ENCODE peak calls at places on chromosomes 13 and 19, in four cellular contexts. V is K562, B is GM12878, W is HepG2. D is an unnamed sample.
A peak's percentile ranks its signal among the peaks of the same experiment; 100 is the strongest.

GRCh38 chr13:39530996-39531395 is 72.0 kb downstream of the LHFPL6 start:
- DNase-seq in V (no peak), B (no peak), W (no peak), D (no peak)

GRCh38 chr19:22332924-22333323 is 46.7 kb downstream of the ZNF729 start:
- DNase-seq in V (no peak), B (no peak), W (no peak), D (no peak)

GRCh38 chr13:77810430-77810829 is 108.2 kb downstream of the EDNRB start:
- DNase-seq in V (no peak), B (no peak), W (no peak), D (peak; percentile 62)

GRCh38 chr13:114310961-114311360 is 3.3 kb upstream of the CHAMP1 start:
- DNase-seq in V (no peak), B (no peak), W (no peak), D (no peak)

GRCh38 chr13:48579167-48579918 is 46.5 kb upstream of the RCBTB2 start:
- DNase-seq in V (no peak), B (peak; percentile 94), W (no peak), D (no peak)

GRCh38 chr19:39410620-39411005 is 1.9 kb upstream of the PLEKHG2 start:
- DNase-seq in V (no peak), B (no peak), W (no peak), D (no peak)

GRCh38 chr13:73090116-73090811 is 31.5 kb downstream of the KLF5 start:
- DNase-seq in V (peak; percentile 15), B (no peak), W (peak; percentile 95), D (peak; percentile 53)

GRCh38 chr13:101785858-101786257 is 333.4 kb downstream of the ITGBL1 start:
- DNase-seq in V (no peak), B (no peak), W (peak; percentile 17), D (peak; percentile 4)

GRCh38 chr13:85261757-85262346 is 537.4 kb downstream of the SLITRK6 start:
- DNase-seq in V (no peak), B (no peak), W (peak; percentile 3), D (peak; percentile 43)

GRCh38 chr13:44969858-44970484 is 19.3 kb downstream of the NUFIP1 start:
- DNase-seq in V (no peak), B (no peak), W (peak; percentile 49), D (peak; percentile 51)

GRCh38 chr13:51998723-51999471 is 12.4 kb downstream of the ATP7B start:
- DNase-seq in V (no peak), B (no peak), W (peak; percentile 77), D (no peak)

GRCh38 chr19:15432018-15432494 is 13.3 kb upstream of the AKAP8L start:
- DNase-seq in V (no peak), B (no peak), W (no peak), D (peak; percentile 30)

GRCh38 chr19:16444273-16444597 is 27.5 kb downstream of the EPS15L1 start:
- DNase-seq in V (no peak), B (no peak), W (no peak), D (no peak)

GRCh38 chr13:43662976-43663375 is 123.8 kb downstream of the ENOX1 start:
- DNase-seq in V (no peak), B (no peak), W (no peak), D (no peak)

GRCh38 chr19:45498411-45499195 is at the start of gene PPM1N:
- DNase-seq in V (peak; percentile 28), B (no peak), W (no peak), D (no peak)

GRCh38 chr13:40508767-40509342 is 157.6 kb downstream of the FOXO1 start:
- DNase-seq in V (no peak), B (no peak), W (no peak), D (no peak)

GRCh38 chr13:26867451-26868067 is 107.0 kb upstream of the GPR12 start:
- DNase-seq in V (peak; percentile 29), B (no peak), W (no peak), D (peak; percentile 49)

GRCh38 chr13:39481493-39481892 is 121.5 kb downstream of the LHFPL6 start:
- DNase-seq in V (no peak), B (no peak), W (no peak), D (no peak)

GRCh38 chr13:51101636-51102218 is 9.3 kb downstream of the C13orf42 start:
- DNase-seq in V (no peak), B (no peak), W (no peak), D (no peak)

GRCh38 chr19:33460221-33460908 is 61.2 kb downstream of the PEPD start:
- DNase-seq in V (no peak), B (no peak), W (no peak), D (no peak)

GRCh38 chr19:50762554-50762953 is 7.7 kb upstream of the GPR32 start:
- DNase-seq in V (no peak), B (no peak), W (no peak), D (no peak)

GRCh38 chr19:50759886-50760285 is 10.4 kb upstream of the GPR32 start:
- DNase-seq in V (peak; percentile 47), B (no peak), W (peak; percentile 13), D (peak; percentile 38)
- TF ChIP-seq FOXK2 in V (no peak), B (no peak), W (no peak), D (no peak)

GRCh38 chr19:47143322-47144073 is 12.9 kb downstream of the SAE1 start:
- DNase-seq in V (no peak), B (no peak), W (no peak), D (no peak)
- TF ChIP-seq FOXK2 in V (no peak), B (no peak), W (no peak), D (no peak)

GRCh38 chr19:10641248-10641647 is 12.9 kb upstream of the ILF3 start:
- DNase-seq in V (no peak), B (no peak), W (no peak), D (no peak)

GRCh38 chr19:10644351-10645007 is 9.7 kb upstream of the ILF3 start:
- DNase-seq in V (peak; percentile 91), B (no peak), W (peak; percentile 74), D (peak; percentile 91)

GRCh38 chr19:10643166-10643967 is 10.8 kb upstream of the ILF3 start:
- DNase-seq in V (no peak), B (no peak), W (no peak), D (no peak)

GRCh38 chr19:10643968-10644290 is 10.2 kb upstream of the ILF3 start:
- DNase-seq in V (no peak), B (no peak), W (no peak), D (no peak)

GRCh38 chr19:10642473-10642872 is 11.7 kb upstream of the ILF3 start:
- DNase-seq in V (no peak), B (no peak), W (no peak), D (no peak)
- TF ChIP-seq FOXK2 in V (no peak), B (no peak), W (no peak), D (no peak)

GRCh38 chr19:44005968-44006367 is 3.2 kb downstream of the ZNF230 start:
- DNase-seq in V (no peak), B (no peak), W (no peak), D (no peak)

GRCh38 chr19:44002212-44002565 is 568 bp upstream of the ZNF230 start:
- DNase-seq in V (peak; percentile 11), B (no peak), W (no peak), D (no peak)

GRCh38 chr19:44007473-44007872 is 4.7 kb downstream of the ZNF230 start:
- DNase-seq in V (no peak), B (no peak), W (no peak), D (no peak)

GRCh38 chr19:44003461-44004134 is 841 bp downstream of the ZNF230 start:
- DNase-seq in V (peak; percentile 18), B (no peak), W (peak; percentile 8), D (peak; percentile 6)

GRCh38 chr19:44002566-44003460 is at the start of gene ZNF230:
- DNase-seq in V (peak; percentile 86), B (peak; percentile 89), W (peak; percentile 96), D (peak; percentile 88)
- TF ChIP-seq FOXK2 in V (no peak), B (no peak), W (no peak), D (no peak)

GRCh38 chr19:19744641-19745040 is 11.7 kb upstream of the ZNF14 start:
- DNase-seq in V (no peak), B (no peak), W (no peak), D (no peak)
- TF ChIP-seq FOXK2 in V (no peak), B (no peak), W (no peak), D (no peak)

GRCh38 chr13:109243311-109243951 is 543.0 kb downstream of the IRS2 start:
- DNase-seq in V (no peak), B (no peak), W (no peak), D (no peak)
- TF ChIP-seq FOXK2 in V (no peak), B (no peak), W (no peak), D (no peak)

DNA sequence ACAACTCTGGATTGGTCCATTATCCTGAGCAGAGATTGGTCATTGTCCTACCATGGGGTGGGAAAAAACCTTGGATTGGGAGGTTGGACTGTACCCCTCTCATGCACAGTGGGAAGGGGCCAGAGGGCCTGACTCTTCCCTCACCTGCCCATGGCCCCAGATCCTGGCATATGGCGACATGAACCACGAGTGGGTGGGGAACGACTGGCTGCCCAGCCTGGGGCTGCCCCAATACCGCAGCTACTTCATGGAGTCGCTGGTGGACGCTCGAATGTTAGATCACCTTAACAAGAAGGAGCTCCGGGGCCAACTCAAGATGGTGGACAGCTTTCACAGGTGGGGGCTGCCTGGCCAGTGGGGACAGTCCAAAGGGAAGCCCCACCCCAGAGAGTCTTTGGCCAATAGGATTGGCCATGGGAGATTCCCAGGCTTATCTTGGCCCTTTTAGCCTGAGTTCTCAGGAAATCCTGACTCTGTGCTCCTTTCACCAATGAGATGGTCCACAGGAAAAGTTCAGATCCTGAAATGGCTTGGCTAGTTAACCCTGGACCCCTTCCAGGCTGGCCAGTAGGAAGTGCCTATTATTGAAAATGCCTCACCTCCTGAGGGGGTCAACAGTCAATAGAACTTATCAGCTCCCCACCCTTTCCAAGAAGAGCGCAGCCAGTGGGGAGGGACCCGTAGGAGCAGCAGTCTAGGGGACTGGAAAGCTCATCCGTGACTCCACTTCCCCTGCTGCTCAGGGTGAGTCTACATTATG is 7.1 kb downstream of the HRC start:
- DNase-seq in V (peak; percentile 53), B (no peak), W (no peak), D (no peak)
- TF ChIP-seq FOXK2 in V (no peak), B (no peak), W (no peak), D (no peak)

DNA sequence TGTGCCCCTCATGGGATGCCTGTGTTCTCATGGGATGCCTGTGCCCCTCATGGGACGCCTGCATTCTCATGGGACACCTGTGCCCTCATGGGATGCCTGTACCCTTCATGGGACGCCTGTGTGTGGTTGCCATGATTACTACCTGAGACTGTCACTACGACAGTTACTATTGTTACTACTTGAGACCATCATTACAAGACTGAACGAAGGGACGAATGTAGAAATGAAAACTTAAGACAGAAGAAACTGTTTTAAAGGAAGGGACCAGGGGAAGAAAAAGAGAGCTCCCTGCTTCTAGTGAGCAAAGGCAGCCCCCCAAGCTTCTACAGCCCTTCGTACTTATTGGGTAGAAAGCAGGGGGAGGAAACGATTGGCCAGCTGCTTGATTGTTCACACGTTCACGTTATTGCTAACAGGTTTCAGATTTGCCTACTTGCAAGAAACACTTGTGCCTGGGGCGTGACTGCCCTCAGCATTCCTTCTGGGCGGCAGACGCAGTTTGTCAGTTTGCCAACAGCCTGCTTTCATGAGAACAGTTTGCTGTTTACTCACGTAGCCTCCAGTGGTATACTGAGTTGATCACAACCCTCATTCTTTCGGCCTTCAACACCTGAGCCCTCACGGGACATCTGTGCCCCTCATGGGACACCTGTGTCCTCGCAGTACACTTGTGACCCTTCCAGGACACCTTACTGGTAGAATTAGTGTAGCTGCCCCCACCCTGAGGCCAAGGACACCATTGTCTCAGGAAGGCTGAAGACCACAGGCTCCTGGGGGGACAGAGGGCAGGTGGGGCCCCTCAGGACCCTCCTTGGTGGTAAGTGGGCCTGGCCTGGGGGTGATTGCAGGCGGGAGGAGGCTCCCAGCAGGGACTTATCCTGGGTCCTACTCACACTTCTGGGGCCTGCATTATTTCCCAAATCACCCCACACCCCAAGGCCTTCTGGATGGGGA is 2.5 kb upstream of the S1PR4 start:
- DNase-seq in V (no peak), B (peak; percentile 57), W (no peak), D (no peak)
- TF ChIP-seq FOXK2 in V (no peak), B (no peak), W (no peak), D (no peak)

GRCh38 chr19:31214086-31214485 is 135.2 kb downstream of the TSHZ3 start:
- DNase-seq in V (peak; percentile 17), B (no peak), W (no peak), D (no peak)
- TF ChIP-seq FOXK2 in V (no peak), B (no peak), W (no peak), D (no peak)

D was measured in HEK293T.